ENCODE peak calls at places on chromosome 17, in eight cellular contexts. One of them, this sample, is unnamed. For H3K9me3 and H3K27me3, the result is how much of the 10 kb centered on the place peaks cover.

GRCh38 chr17:83126275-83126930 is 47.0 kb downstream of the METRNL start:
- DNase-seq in psoas muscle: no peak
- DNase-seq in heart left ventricle: peak
- DNase-seq in colonic mucosa: no peak
- DNase-seq in hepatocyte: no peak
- DNase-seq in thoracic aorta: no peak
- DNase-seq in thyroid gland: no peak
- DNase-seq in endodermal cell: peak
- DNase-seq in this sample: no peak

GRCh38 chr17:49646391-49647255 is 31.3 kb downstream of the SPOP start:
- DNase-seq in psoas muscle: peak
- DNase-seq in heart left ventricle: no peak
- DNase-seq in colonic mucosa: no peak
- DNase-seq in hepatocyte: peak
- DNase-seq in thoracic aorta: no peak
- DNase-seq in thyroid gland: peak
- DNase-seq in endodermal cell: peak
- DNase-seq in this sample: no peak

GRCh38 chr17:42199411-42200011 is 5.2 kb upstream of the GHDC start:
- DNase-seq in psoas muscle: no peak
- DNase-seq in heart left ventricle: no peak
- DNase-seq in colonic mucosa: no peak
- DNase-seq in hepatocyte: no peak
- DNase-seq in thoracic aorta: no peak
- DNase-seq in thyroid gland: no peak
- DNase-seq in endodermal cell: no peak
- DNase-seq in this sample: no peak

GRCh38 chr17:73710095-73710592 is 65.9 kb upstream of the SDK2 start:
- DNase-seq in psoas muscle: peak
- DNase-seq in heart left ventricle: peak
- DNase-seq in colonic mucosa: peak
- DNase-seq in hepatocyte: peak
- DNase-seq in thoracic aorta: peak
- DNase-seq in thyroid gland: peak
- DNase-seq in endodermal cell: peak
- DNase-seq in this sample: peak

GRCh38 chr17:36937001-36937960 is at the start of gene LHX1:
- DNase-seq in psoas muscle: no peak
- DNase-seq in heart left ventricle: no peak
- DNase-seq in colonic mucosa: no peak
- DNase-seq in hepatocyte: no peak
- DNase-seq in thoracic aorta: no peak
- DNase-seq in thyroid gland: no peak
- DNase-seq in endodermal cell: peak
- DNase-seq in this sample: no peak

GRCh38 chr17:31339906-31340661 is 18.7 kb upstream of the EVI2A start:
- DNase-seq in psoas muscle: no peak
- DNase-seq in heart left ventricle: no peak
- DNase-seq in colonic mucosa: no peak
- DNase-seq in hepatocyte: no peak
- DNase-seq in thoracic aorta: no peak
- DNase-seq in thyroid gland: no peak
- DNase-seq in endodermal cell: no peak
- DNase-seq in this sample: no peak

GRCh38 chr17:56595831-56596740 is 2.6 kb downstream of the NOG start:
- DNase-seq in psoas muscle: no peak
- DNase-seq in heart left ventricle: no peak
- DNase-seq in colonic mucosa: no peak
- DNase-seq in hepatocyte: peak
- DNase-seq in thoracic aorta: no peak
- DNase-seq in thyroid gland: peak
- DNase-seq in endodermal cell: peak
- DNase-seq in this sample: no peak

GRCh38 chr17:77598241-77598620 is 360.3 kb upstream of the TNRC6C start:
- DNase-seq in psoas muscle: no peak
- DNase-seq in heart left ventricle: no peak
- DNase-seq in colonic mucosa: no peak
- DNase-seq in hepatocyte: no peak
- DNase-seq in thoracic aorta: no peak
- DNase-seq in thyroid gland: no peak
- DNase-seq in endodermal cell: no peak
- DNase-seq in this sample: no peak

GRCh38 chr17:781920-782731 is at the start of the genes GLOD4 and MRM3:
- DNase-seq in psoas muscle: peak
- DNase-seq in heart left ventricle: peak
- DNase-seq in colonic mucosa: peak
- DNase-seq in hepatocyte: peak
- DNase-seq in thoracic aorta: peak
- DNase-seq in thyroid gland: peak
- DNase-seq in endodermal cell: peak
- DNase-seq in this sample: peak
- H3K9me3 ChIP-seq in psoas muscle: under half
- H3K9me3 ChIP-seq in heart left ventricle: under half
- H3K9me3 ChIP-seq in colonic mucosa: under half
- H3K9me3 ChIP-seq in hepatocyte: under half
- H3K9me3 ChIP-seq in thoracic aorta: under half
- H3K9me3 ChIP-seq in thyroid gland: under half
- H3K9me3 ChIP-seq in endodermal cell: under half
- H3K9me3 ChIP-seq in this sample: under half

GRCh38 chr17:2095536-2095910 is 40.6 kb downstream of the HIC1 start:
- DNase-seq in psoas muscle: no peak
- DNase-seq in heart left ventricle: no peak
- DNase-seq in colonic mucosa: no peak
- DNase-seq in hepatocyte: no peak
- DNase-seq in thoracic aorta: no peak
- DNase-seq in thyroid gland: no peak
- DNase-seq in endodermal cell: peak
- DNase-seq in this sample: no peak

GRCh38 chr17:2090804-2091534 is 36.1 kb downstream of the HIC1 start:
- DNase-seq in psoas muscle: peak
- DNase-seq in heart left ventricle: peak
- DNase-seq in colonic mucosa: peak
- DNase-seq in hepatocyte: peak
- DNase-seq in thoracic aorta: no peak
- DNase-seq in thyroid gland: no peak
- DNase-seq in endodermal cell: peak
- DNase-seq in this sample: no peak

GRCh38 chr17:2092253-2092652 is 37.4 kb downstream of the HIC1 start:
- DNase-seq in psoas muscle: no peak
- DNase-seq in heart left ventricle: no peak
- DNase-seq in colonic mucosa: no peak
- DNase-seq in hepatocyte: no peak
- DNase-seq in thoracic aorta: no peak
- DNase-seq in thyroid gland: no peak
- DNase-seq in endodermal cell: peak
- DNase-seq in this sample: no peak

GRCh38 chr17:2093349-2093748 is 38.4 kb downstream of the HIC1 start:
- DNase-seq in psoas muscle: no peak
- DNase-seq in heart left ventricle: no peak
- DNase-seq in colonic mucosa: no peak
- DNase-seq in hepatocyte: no peak
- DNase-seq in thoracic aorta: no peak
- DNase-seq in thyroid gland: peak
- DNase-seq in endodermal cell: peak
- DNase-seq in this sample: no peak

DNA sequence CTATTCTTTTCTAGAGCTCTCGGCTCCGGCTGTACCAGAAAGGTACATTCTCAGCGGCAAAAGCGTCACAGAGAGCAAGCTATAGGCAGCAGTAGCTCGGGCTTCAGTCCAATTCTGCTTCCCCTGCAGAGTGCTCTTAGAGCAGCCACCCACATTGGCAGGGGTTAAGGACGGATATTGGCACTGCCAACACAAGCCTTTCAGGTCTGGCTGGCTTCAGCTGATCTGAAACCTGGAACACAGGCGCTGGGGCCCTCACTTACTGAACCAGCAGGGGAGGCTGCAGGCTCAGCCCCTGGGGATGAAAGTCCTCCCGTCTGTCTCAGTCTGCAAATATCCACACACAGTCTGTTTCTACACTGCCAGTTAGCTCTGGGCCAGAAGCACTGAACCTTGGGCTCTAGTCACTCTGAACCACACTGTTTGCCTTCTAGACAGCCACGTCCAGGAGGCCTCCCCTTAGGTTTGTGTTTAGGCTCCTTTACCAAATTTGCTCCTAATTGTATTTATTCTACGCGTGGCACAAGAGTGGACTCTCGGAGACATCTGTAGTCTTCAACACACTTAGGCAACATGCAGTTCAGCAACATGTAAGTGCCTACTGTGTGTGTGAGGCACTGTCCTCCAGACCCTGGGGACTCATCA is 40.1 kb downstream of the HIC1 start:
- DNase-seq in psoas muscle: no peak
- DNase-seq in heart left ventricle: peak
- DNase-seq in colonic mucosa: no peak
- DNase-seq in hepatocyte: peak
- DNase-seq in thoracic aorta: no peak
- DNase-seq in thyroid gland: peak
- DNase-seq in endodermal cell: peak
- DNase-seq in this sample: no peak
- TF ChIP-seq CTCF in psoas muscle: peak
- TF ChIP-seq CTCF in heart left ventricle: peak
- TF ChIP-seq CTCF in colonic mucosa: peak
- TF ChIP-seq CTCF in hepatocyte: peak
- TF ChIP-seq CTCF in thoracic aorta: peak
- TF ChIP-seq CTCF in thyroid gland: peak
- TF ChIP-seq CTCF in endodermal cell: peak
- TF ChIP-seq CTCF in this sample: peak

GRCh38 chr17:68197997-68198930 is 49.6 kb upstream of the AMZ2 start:
- DNase-seq in psoas muscle: no peak
- DNase-seq in heart left ventricle: no peak
- DNase-seq in colonic mucosa: no peak
- DNase-seq in hepatocyte: peak
- DNase-seq in thoracic aorta: no peak
- DNase-seq in thyroid gland: peak
- DNase-seq in endodermal cell: peak
- DNase-seq in this sample: no peak
- H3K27me3 ChIP-seq in psoas muscle: under half
- H3K27me3 ChIP-seq in heart left ventricle: under half
- H3K27me3 ChIP-seq in colonic mucosa: half or more
- H3K27me3 ChIP-seq in hepatocyte: half or more
- H3K27me3 ChIP-seq in thoracic aorta: under half
- H3K27me3 ChIP-seq in thyroid gland: under half
- H3K27me3 ChIP-seq in endodermal cell: half or more
- H3K27me3 ChIP-seq in this sample: half or more

DNA sequence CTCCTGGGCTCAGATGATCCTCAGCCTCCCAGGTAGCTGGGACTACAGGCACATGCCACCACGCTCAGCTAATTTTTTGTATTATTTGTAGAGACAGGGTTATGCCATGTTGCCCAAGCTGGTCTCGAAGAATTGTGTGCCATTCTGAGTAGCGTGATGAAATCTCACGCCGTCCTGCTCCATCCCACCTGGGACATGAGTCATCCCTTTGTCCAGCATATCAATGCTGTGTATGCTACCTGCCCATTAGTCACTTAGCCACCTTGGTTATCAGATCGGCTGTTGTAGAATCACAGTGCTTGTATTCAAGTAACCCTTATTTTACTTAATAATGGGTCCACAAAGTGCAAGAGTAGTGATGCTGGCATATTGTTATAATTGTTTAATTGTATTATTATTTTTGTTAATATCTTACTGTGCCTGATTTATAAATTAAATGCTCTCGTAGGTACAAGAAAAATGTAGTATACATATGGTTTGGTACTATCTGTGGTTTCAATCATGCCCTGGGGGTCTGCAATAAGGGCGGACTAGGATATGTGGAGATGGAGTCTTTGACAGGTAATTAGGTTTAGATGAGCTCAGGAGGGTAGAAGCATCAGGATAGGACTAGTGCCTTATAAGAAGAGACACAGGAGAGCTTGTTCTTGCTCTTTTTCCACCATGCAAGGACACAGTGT is 26.6 kb upstream of the SLC13A2 start:
- DNase-seq in psoas muscle: no peak
- DNase-seq in heart left ventricle: no peak
- DNase-seq in colonic mucosa: no peak
- DNase-seq in hepatocyte: no peak
- DNase-seq in thoracic aorta: no peak
- DNase-seq in thyroid gland: no peak
- DNase-seq in endodermal cell: no peak
- DNase-seq in this sample: no peak
- H3K9me3 ChIP-seq in psoas muscle: under half
- H3K9me3 ChIP-seq in heart left ventricle: under half
- H3K9me3 ChIP-seq in colonic mucosa: under half
- H3K9me3 ChIP-seq in hepatocyte: under half
- H3K9me3 ChIP-seq in thoracic aorta: under half
- H3K9me3 ChIP-seq in thyroid gland: under half
- H3K9me3 ChIP-seq in endodermal cell: under half
- H3K9me3 ChIP-seq in this sample: under half

This sample was measured in left lung.